ENCODE peak calls at places on chromosome 1, in seven cellular contexts. H is heart left ventricle, L is IMR-90, U is erythroblast, V is lower leg skin, F is GM12892, K is K562. P is an unnamed sample.

GRCh38 chr1:234550341-234551031 is 59.5 kb downstream of the IRF2BP2 start:
- DNase-seq in H (no peak), U (no peak), K (no peak), F (no peak), L (no peak), V (peak), P (no peak)

GRCh38 chr1:167328762-167329483 is 108.2 kb downstream of the POU2F1 start:
- DNase-seq in H (no peak), L (peak), U (peak), K (peak), V (no peak), F (peak), P (no peak)

GRCh38 chr1:160189649-160190625 is at the start of gene CASQ1:
- DNase-seq in F (no peak), V (no peak), L (peak), H (peak), U (no peak), K (no peak), P (no peak)

GRCh38 chr1:115222616-115223402 is 115.2 kb downstream of the NGF start:
- DNase-seq in F (no peak), V (no peak), K (no peak), H (no peak), L (no peak), U (no peak), P (no peak)

GRCh38 chr1:18239671-18240070 is 132.1 kb downstream of the IGSF21 start:
- DNase-seq in U (no peak), L (peak), F (no peak), H (no peak), V (no peak), K (no peak), P (no peak)

GRCh38 chr1:183804916-183805734 is at the start of gene RGL1:
- DNase-seq in K (no peak), H (peak), F (peak), U (no peak), L (peak), V (peak), P (peak)

GRCh38 chr1:236142358-236143103 is at the start of gene GPR137B:
- DNase-seq in H (peak), L (peak), F (peak), V (no peak), K (peak), U (peak), P (peak)

GRCh38 chr1:228927947-228928898 is 192.9 kb downstream of the RHOU start:
- DNase-seq in H (no peak), V (peak), L (no peak), K (no peak), F (no peak), U (no peak), P (no peak)

GRCh38 chr1:35769759-35770446 is at the start of gene CLSPN:
- DNase-seq in H (peak), K (peak), V (peak), F (peak), U (peak), L (peak), P (peak)
- TF ChIP-seq POLR2A in H (peak), K (peak), V (no peak), F (peak), U (peak), L (peak), P (peak)

DNA sequence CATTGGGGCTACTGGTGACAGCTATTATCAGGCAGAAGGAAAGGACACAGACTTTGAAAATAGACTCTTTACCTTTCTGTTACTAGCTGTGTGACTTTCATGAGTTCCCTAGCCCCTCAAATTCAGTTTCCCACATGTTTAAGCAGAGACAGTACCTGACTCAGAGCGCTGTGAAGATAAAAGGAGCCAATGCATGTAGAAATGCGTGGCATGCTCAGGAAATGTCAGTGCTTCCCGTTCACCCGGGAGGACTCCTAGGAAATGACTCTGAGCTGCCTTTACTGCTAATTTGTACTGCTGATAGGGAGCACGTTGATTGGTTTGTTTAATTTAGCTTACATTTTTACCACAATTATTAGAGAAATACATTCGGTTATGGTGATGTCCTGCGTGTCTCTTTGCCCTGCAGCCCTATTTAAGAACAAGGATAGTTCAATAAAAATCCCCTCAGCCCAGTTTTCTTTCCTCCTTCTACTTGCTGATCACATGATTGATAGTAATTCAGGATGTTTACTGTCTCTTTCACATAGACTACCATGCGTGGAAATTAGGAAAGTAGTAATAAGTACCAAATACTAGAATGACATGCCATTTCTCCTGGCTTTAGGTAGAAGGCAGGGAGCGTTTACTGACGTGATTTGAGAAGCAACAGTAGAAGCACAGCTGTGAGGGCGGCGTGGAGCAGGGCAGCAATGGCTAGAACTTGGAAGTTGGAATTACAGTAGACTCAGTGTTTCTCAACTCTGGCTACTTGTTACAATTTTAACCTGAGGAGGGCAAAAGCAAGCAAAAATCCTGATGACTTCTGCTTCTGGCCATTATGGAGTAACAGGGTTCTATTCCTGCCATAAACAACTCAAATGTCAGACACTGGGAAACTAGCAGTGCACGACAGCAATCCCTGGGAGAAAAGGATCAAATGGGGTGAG is 15.9 kb downstream of the PDIK1L start:
- DNase-seq in F (no peak), U (peak), K (peak), H (no peak), L (no peak), V (no peak), P (no peak)
- TF ChIP-seq POLR2A in F (no peak), U (peak), K (no peak), H (no peak), L (no peak), V (no peak), P (no peak)

GRCh38 chr1:8858112-8858668 is 20.3 kb downstream of the ENO1 start:
- DNase-seq in F (no peak), K (peak), L (peak), V (no peak), U (no peak), H (peak), P (no peak)
- TF ChIP-seq POLR2A in F (peak), K (peak), L (no peak), V (no peak), U (no peak), H (no peak), P (no peak)

GRCh38 chr1:156123356-156124196 is 9.1 kb downstream of the LMNA start:
- DNase-seq in L (peak), F (no peak), U (peak), K (peak), V (peak), H (peak), P (peak)
- TF ChIP-seq POLR2A in L (peak), F (no peak), U (peak), K (no peak), V (no peak), H (peak), P (peak)

GRCh38 chr1:28505406-28506187 is at the start of gene RCC1:
- DNase-seq in U (peak), H (peak), V (peak), L (peak), F (peak), K (peak), P (peak)
- TF ChIP-seq POLR2A in U (peak), H (peak), V (no peak), L (peak), F (peak), K (peak), P (peak)

GRCh38 chr1:10966233-10966632 is 46.2 kb upstream of the TARDBP start:
- DNase-seq in H (no peak), F (no peak), K (no peak), U (no peak), L (no peak), V (no peak), P (no peak)

GRCh38 chr1:10969971-10970332 is 42.5 kb upstream of the TARDBP start:
- DNase-seq in K (no peak), V (no peak), L (no peak), F (no peak), U (no peak), H (no peak), P (no peak)

GRCh38 chr1:10969267-10969970 is 43.0 kb upstream of the TARDBP start:
- DNase-seq in K (no peak), H (no peak), V (no peak), F (no peak), L (no peak), U (no peak), P (no peak)

GRCh38 chr1:10967105-10967504 is 45.3 kb upstream of the TARDBP start:
- DNase-seq in F (no peak), L (no peak), V (no peak), H (no peak), U (no peak), K (no peak), P (no peak)

DNA sequence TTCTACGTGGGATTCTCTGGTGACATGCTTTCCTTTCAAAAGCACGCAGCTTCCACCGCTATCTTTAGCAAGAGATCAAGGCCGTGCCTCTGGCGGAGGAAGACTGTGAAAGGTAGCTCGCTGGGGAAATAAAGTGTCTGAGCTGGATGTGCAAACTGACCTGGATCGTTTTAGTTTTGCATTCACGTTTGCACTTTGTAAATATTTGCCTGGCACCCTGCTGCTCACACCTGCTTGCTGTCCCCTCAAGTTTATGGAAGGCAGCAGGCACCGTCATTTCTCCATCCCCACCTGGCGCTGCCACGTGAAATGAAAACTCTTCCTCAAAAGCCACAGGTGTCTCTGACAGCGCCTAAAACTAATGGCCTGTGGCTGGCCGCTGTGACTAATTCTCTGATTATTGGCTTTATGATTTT is 44.0 kb upstream of the TARDBP start:
- DNase-seq in V (no peak), L (no peak), F (no peak), H (no peak), K (no peak), U (no peak), P (no peak)
- TF ChIP-seq POLR2A in V (no peak), L (no peak), F (no peak), H (no peak), K (no peak), U (no peak), P (no peak)

GRCh38 chr1:182249201-182249676 is 142.4 kb downstream of the GLUL start:
- DNase-seq in V (peak), U (peak), F (no peak), H (no peak), K (peak), L (no peak), P (peak)

GRCh38 chr1:182253319-182253718 is 138.3 kb downstream of the GLUL start:
- DNase-seq in F (no peak), V (no peak), L (no peak), U (peak), K (peak), H (no peak), P (no peak)

GRCh38 chr1:182255494-182255893 is 136.1 kb downstream of the GLUL start:
- DNase-seq in K (no peak), L (no peak), F (no peak), U (no peak), V (no peak), H (no peak), P (no peak)

GRCh38 chr1:182248721-182249120 is 142.9 kb downstream of the GLUL start:
- DNase-seq in V (no peak), L (no peak), U (no peak), K (no peak), F (no peak), H (no peak), P (no peak)

GRCh38 chr1:182251561-182251960 is 140.0 kb downstream of the GLUL start:
- DNase-seq in H (no peak), F (no peak), U (no peak), L (no peak), K (no peak), V (no peak), P (no peak)
- TF ChIP-seq POLR2A in H (no peak), F (no peak), U (no peak), L (no peak), K (no peak), V (no peak), P (no peak)

GRCh38 chr1:41626146-41626545 is 141.7 kb upstream of the EDN2 start:
- DNase-seq in F (no peak), K (no peak), H (no peak), U (no peak), V (peak), L (peak), P (no peak)

GRCh38 chr1:41629571-41629970 is 145.1 kb upstream of the EDN2 start:
- DNase-seq in K (no peak), V (no peak), U (no peak), L (peak), H (no peak), F (no peak), P (no peak)

GRCh38 chr1:41629136-41629535 is 144.7 kb upstream of the EDN2 start:
- DNase-seq in L (no peak), U (no peak), H (no peak), F (no peak), K (no peak), V (no peak), P (no peak)

GRCh38 chr1:41627491-41628280 is 143.2 kb upstream of the EDN2 start:
- DNase-seq in H (no peak), L (no peak), K (no peak), U (no peak), V (peak), F (no peak), P (no peak)

GRCh38 chr1:41626616-41627375 is 142.3 kb upstream of the EDN2 start:
- DNase-seq in L (peak), F (no peak), U (no peak), V (peak), K (no peak), H (no peak), P (no peak)
- TF ChIP-seq POLR2A in L (no peak), F (no peak), U (no peak), V (no peak), K (no peak), H (no peak), P (no peak)

GRCh38 chr1:6497867-6498575 is 6.6 kb upstream of the PLEKHG5 start:
- DNase-seq in H (no peak), V (no peak), L (no peak), K (no peak), U (no peak), F (no peak), P (no peak)

GRCh38 chr1:6496890-6497214 is 5.4 kb upstream of the PLEKHG5 start:
- DNase-seq in H (no peak), K (no peak), F (no peak), L (no peak), V (no peak), U (no peak), P (no peak)

GRCh38 chr1:6498576-6499111 is 7.2 kb upstream of the PLEKHG5 start:
- DNase-seq in F (no peak), V (no peak), H (peak), U (no peak), L (no peak), K (no peak), P (no peak)

GRCh38 chr1:6496360-6496704 is 4.9 kb upstream of the PLEKHG5 start:
- DNase-seq in K (no peak), V (no peak), F (no peak), U (no peak), L (no peak), H (no peak), P (no peak)

DNA sequence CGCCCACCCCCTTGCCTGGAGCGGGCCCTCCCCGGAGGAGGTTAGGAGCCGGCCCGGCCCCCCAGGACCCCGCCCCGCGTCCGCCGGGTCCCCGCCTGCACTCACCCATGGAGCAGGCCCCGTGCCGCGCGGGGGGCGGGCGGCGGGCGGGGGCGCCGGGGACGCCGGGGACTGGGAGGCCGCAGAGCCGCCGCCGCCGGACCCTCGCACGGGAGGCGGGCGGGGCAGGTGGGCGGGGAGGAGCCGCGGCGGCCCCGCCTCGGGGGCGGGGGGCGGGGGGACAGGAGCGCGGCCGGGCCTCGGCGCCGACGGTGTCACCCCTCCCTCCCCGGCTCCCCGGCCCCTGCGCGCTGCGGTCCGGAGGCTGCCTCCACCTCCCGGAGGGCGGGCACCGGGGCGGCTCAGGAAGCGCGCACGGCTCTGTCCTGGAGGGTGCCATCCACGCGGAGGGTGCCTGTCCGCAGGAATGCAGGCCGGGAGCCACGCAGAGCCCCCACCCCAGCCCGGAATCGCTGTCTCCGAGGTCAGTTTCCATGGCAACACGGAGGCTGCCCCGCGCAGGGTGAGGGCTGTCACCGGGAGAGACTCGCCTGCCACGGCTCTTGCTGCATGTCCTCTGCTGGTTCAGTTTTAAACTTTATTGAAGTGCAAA is 5.9 kb upstream of the PLEKHG5 start:
- DNase-seq in K (peak), L (no peak), U (no peak), V (no peak), F (no peak), H (peak), P (no peak)
- TF ChIP-seq POLR2A in K (no peak), L (no peak), U (no peak), V (no peak), F (no peak), H (peak), P (no peak)